ENCODE peak calls at places on chromosomes 3 and 15, in five cellular contexts. Y is right cardiac atrium, L is esophagus squamous epithelium, P is AG04450, B is IMR-90. V is an unnamed sample. For H3K27me3, the result is how much of the 10 kb centered on the place peaks cover.

GRCh38 chr3:98906230-98906629 is 4.7 kb upstream of the DCBLD2 start:
- DNase-seq in Y (no peak), L (no peak), P (peak), B (peak), V (no peak)

GRCh38 chr3:69665026-69665739 is 74.1 kb upstream of the MITF start:
- DNase-seq in Y (peak), L (no peak), P (no peak), B (no peak), V (peak)

GRCh38 chr3:150172356-150172755 is 201.7 kb upstream of the PFN2 start:
- DNase-seq in Y (no peak), L (no peak), P (no peak), B (no peak), V (no peak)

GRCh38 chr3:122350814-122351418 is 25.9 kb downstream of the CSTA start:
- DNase-seq in Y (no peak), L (no peak), P (peak), B (peak), V (no peak)

GRCh38 chr3:112582242-112582874 is 20.5 kb downstream of the SLC35A5 start:
- DNase-seq in Y (no peak), L (no peak), P (peak), B (peak), V (no peak)

GRCh38 chr3:196694202-196694638 is 17.8 kb downstream of the CEP19 start:
- DNase-seq in Y (no peak), L (no peak), P (no peak), B (peak), V (no peak)

GRCh38 chr15:37744521-37744920 is 189.9 kb upstream of the TMCO5A start:
- DNase-seq in Y (no peak), L (no peak), P (no peak), B (no peak), V (no peak)

GRCh38 chr3:58047806-58048205 is 39.6 kb downstream of the FLNB start:
- DNase-seq in Y (no peak), L (no peak), P (no peak), B (peak), V (no peak)

GRCh38 chr3:72533584-72534473 is 314.4 kb downstream of the SHQ1 start:
- DNase-seq in Y (no peak), L (no peak), P (no peak), B (no peak), V (no peak)

GRCh38 chr15:50390549-50391264 is 33.5 kb upstream of the USP8 start:
- DNase-seq in Y (no peak), L (no peak), P (no peak), B (no peak), V (no peak)

GRCh38 chr15:68206711-68207151 is 1.6 kb upstream of the CALML4 start:
- DNase-seq in Y (no peak), L (no peak), P (no peak), B (no peak), V (no peak)

GRCh38 chr3:78858165-78858564 is 909.6 kb downstream of the ROBO1 start:
- DNase-seq in Y (no peak), L (no peak), P (no peak), B (peak), V (no peak)

GRCh38 chr3:61560452-61561373 is 658 bp upstream of the PTPRG start:
- DNase-seq in Y (peak), L (no peak), P (peak), B (peak), V (peak)

GRCh38 chr3:95312650-95313049 is 1249.8 kb downstream of the NSUN3 start:
- DNase-seq in Y (no peak), L (no peak), P (no peak), B (no peak), V (no peak)

GRCh38 chr3:165404357-165405042 is 208.3 kb upstream of the SLITRK3 start:
- DNase-seq in Y (no peak), L (no peak), P (no peak), B (no peak), V (peak)

GRCh38 chr15:99343836-99344551 is 92.7 kb downstream of the LRRC28 start:
- DNase-seq in Y (peak), L (no peak), P (no peak), B (no peak), V (no peak)

GRCh38 chr3:10185804-10186762 is 21.4 kb downstream of the IRAK2 start:
- DNase-seq in Y (no peak), L (no peak), P (no peak), B (peak), V (no peak)

GRCh38 chr3:54433846-54434245 is 311.5 kb downstream of the CACNA2D3 start:
- DNase-seq in Y (no peak), L (no peak), P (no peak), B (no peak), V (no peak)

GRCh38 chr3:48466386-48467109 is 20.0 kb downstream of the ATRIP start:
- DNase-seq in Y (peak), L (no peak), P (no peak), B (no peak), V (peak)

GRCh38 chr3:127787071-127787490 is 35.2 kb downstream of the MGLL start:
- DNase-seq in Y (peak), L (no peak), P (no peak), B (no peak), V (no peak)

GRCh38 chr3:116005404-116005803 is 382.1 kb downstream of the GAP43 start:
- DNase-seq in Y (peak), L (no peak), P (peak), B (peak), V (peak)

GRCh38 chr3:173913397-173913796 is 515.9 kb downstream of the NLGN1 start:
- DNase-seq in Y (peak), L (no peak), P (no peak), B (peak), V (no peak)

GRCh38 chr3:57411715-57412114 is 119.2 kb upstream of the ASB14 start:
- DNase-seq in Y (no peak), L (no peak), P (no peak), B (no peak), V (no peak)

GRCh38 chr15:90836296-90836871 is 32.0 kb upstream of the FURIN start:
- DNase-seq in Y (no peak), L (no peak), P (peak), B (peak), V (no peak)

GRCh38 chr3:69612791-69613190 is 126.5 kb upstream of the MITF start:
- DNase-seq in Y (no peak), L (no peak), P (no peak), B (no peak), V (no peak)

GRCh38 chr3:143067201-143067600 is 52.4 kb upstream of the CHST2 start:
- DNase-seq in Y (no peak), L (no peak), P (no peak), B (peak), V (no peak)

GRCh38 chr3:20480771-20481170 is 294.8 kb upstream of the SGO1 start:
- DNase-seq in Y (no peak), L (no peak), P (no peak), B (no peak), V (no peak)

GRCh38 chr15:51135276-51135675 is 40.6 kb upstream of the TNFAIP8L3 start:
- DNase-seq in Y (no peak), L (no peak), P (no peak), B (no peak), V (no peak)

GRCh38 chr15:84842781-84843180 is 25.6 kb downstream of the ALPK3 start:
- DNase-seq in Y (no peak), L (no peak), P (no peak), B (no peak), V (no peak)

GRCh38 chr3:152738656-152739055 is 96.3 kb upstream of the P2RY1 start:
- DNase-seq in Y (no peak), L (no peak), P (no peak), B (no peak), V (no peak)

GRCh38 chr3:101779047-101779807 is at the start of gene NXPE3:
- DNase-seq in Y (peak), L (peak), P (peak), B (peak), V (peak)

GRCh38 chr3:101779808-101780366 is 876 bp downstream of the NXPE3 start:
- DNase-seq in Y (no peak), L (no peak), P (no peak), B (no peak), V (peak)

GRCh38 chr3:101780661-101781060 is 1.6 kb downstream of the NXPE3 start:
- DNase-seq in Y (no peak), L (no peak), P (peak), B (peak), V (no peak)

GRCh38 chr3:101778385-101779046 is 495 bp upstream of the NXPE3 start:
- DNase-seq in Y (no peak), L (no peak), P (no peak), B (no peak), V (no peak)

GRCh38 chr3:101781166-101781565 is 2.2 kb downstream of the NXPE3 start:
- DNase-seq in Y (no peak), L (no peak), P (no peak), B (no peak), V (no peak)
- H3K4me3 ChIP-seq in Y (no peak), L (no peak), P (peak), B (peak), V (no peak)

DNA sequence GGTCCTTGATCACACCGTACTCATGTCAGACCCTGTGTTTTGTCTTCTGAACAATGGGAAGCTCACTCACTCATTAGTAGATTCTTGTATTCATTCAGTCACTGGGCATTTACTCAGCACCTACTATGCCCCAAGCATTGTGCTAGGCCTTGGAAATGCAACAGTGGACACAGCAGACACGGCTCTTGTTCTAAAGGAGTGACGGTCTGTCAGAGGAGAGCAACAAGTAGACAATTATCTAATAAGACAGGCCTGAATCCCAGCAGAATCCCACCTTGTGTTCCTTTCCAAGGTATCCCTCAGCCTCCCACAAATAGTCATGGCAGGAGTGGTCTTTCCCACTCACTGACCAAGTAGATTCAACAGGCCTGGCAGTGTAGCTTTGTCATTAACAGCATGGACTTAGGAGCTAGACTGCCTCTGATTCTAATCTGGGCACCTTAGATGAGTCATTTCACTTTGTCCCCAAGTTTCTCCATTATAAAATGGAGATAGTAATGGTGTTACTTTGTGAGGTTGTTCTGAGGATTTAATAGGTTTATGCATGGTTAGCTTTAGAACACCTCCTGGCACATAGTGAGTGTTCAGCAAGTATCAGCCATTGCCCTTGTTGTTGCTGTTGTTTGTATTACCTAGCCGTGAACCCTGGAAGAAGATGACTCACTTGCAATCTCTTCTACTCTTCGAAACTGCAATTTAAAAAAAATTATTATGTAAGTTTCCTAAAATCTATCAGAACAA is 69.1 kb downstream of the SSUH2 start:
- DNase-seq in Y (no peak), L (no peak), P (no peak), B (peak), V (no peak)
- H3K27ac ChIP-seq in Y (no peak), L (peak), P (no peak), B (peak), V (no peak)

GRCh38 chr15:71730277-71731144 is 79.8 kb upstream of the NR2E3 start:
- DNase-seq in Y (peak), L (no peak), P (peak), B (peak), V (peak)

GRCh38 chr15:71729319-71729718 is 81.0 kb upstream of the NR2E3 start:
- DNase-seq in Y (no peak), L (no peak), P (no peak), B (no peak), V (no peak)

GRCh38 chr15:71735013-71735757 is 75.2 kb upstream of the NR2E3 start:
- DNase-seq in Y (no peak), L (no peak), P (no peak), B (no peak), V (no peak)

GRCh38 chr15:71733122-71733521 is 77.2 kb upstream of the NR2E3 start:
- DNase-seq in Y (no peak), L (no peak), P (no peak), B (no peak), V (no peak)

GRCh38 chr15:71732636-71733035 is 77.7 kb upstream of the NR2E3 start:
- DNase-seq in Y (no peak), L (no peak), P (no peak), B (no peak), V (no peak)
- H3K27me3 ChIP-seq in Y (under half), L (under half), P (under half), B (under half), V (under half)

GRCh38 chr3:49903451-49904424 is at the start of gene MST1R:
- DNase-seq in Y (peak), L (peak), P (no peak), B (no peak), V (peak)
- H3K4me3 ChIP-seq in Y (peak), L (peak), P (peak), B (no peak), V (no peak)

GRCh38 chr15:81483496-81483895 is 109.5 kb upstream of the TMC3 start:
- DNase-seq in Y (no peak), L (no peak), P (no peak), B (no peak), V (no peak)

GRCh38 chr15:81480645-81481053 is 106.6 kb upstream of the TMC3 start:
- DNase-seq in Y (no peak), L (no peak), P (peak), B (peak), V (peak)

GRCh38 chr15:81484076-81484475 is 110.1 kb upstream of the TMC3 start:
- DNase-seq in Y (no peak), L (no peak), P (no peak), B (no peak), V (no peak)

GRCh38 chr15:81485806-81486205 is 111.8 kb upstream of the TMC3 start:
- DNase-seq in Y (no peak), L (no peak), P (no peak), B (no peak), V (no peak)

DNA sequence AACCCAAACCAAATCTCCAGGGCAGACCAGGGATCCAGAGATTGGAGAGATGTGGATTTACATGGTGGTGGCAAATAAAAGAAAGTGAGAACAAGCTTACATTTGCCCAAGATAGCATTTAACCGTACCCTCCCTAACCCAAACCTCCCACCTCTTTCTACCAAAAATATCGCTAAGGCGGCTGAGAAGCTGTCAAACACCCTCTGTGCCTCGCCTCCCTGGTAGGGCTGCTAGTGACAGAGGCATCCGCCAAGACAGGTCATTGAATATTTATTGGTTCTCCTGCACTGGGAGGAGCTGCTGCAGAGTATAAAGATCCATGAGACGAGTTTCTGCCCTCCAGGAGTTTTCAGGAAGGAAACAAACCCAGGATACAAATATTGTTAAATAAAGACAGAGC is 107.3 kb upstream of the TMC3 start:
- DNase-seq in Y (no peak), L (no peak), P (no peak), B (no peak), V (no peak)
- H3K27ac ChIP-seq in Y (no peak), L (no peak), P (no peak), B (no peak), V (no peak)